ENCODE peak calls at places on chromosomes 12 and 14, in nine cellular contexts. C is cardiac muscle cell; W is psoas muscle; T is brain microvascular endothelial cell; R is astrocyte; N is CD4-positive, alpha-beta T cell; B is lower leg skin; E is endothelial cell; G is fibroblast of mammary gland. I is an unnamed sample.

GRCh38 chr14:51922624-51923023 is 62.2 kb downstream of the GNG2 start:
- DNase-seq in G (no peak), B (no peak), T (peak), N (no peak), R (peak), E (peak), W (no peak), C (peak), I (no peak)

GRCh38 chr12:94046626-94047410 is 101.6 kb upstream of the PLXNC1 start:
- DNase-seq in R (no peak), C (peak), E (no peak), B (no peak), W (peak), T (no peak), N (no peak), G (peak), I (no peak)

GRCh38 chr14:101934751-101935150 is 29.6 kb upstream of the DYNC1H1 start:
- DNase-seq in G (no peak), W (no peak), C (no peak), E (no peak), R (no peak), N (no peak), T (no peak), B (no peak), I (no peak)

GRCh38 chr12:71536939-71537622 is 97.5 kb downstream of the LGR5 start:
- DNase-seq in B (no peak), T (no peak), W (no peak), G (no peak), N (no peak), R (no peak), C (peak), E (no peak), I (no peak)

GRCh38 chr12:42556917-42557316 is 32.6 kb downstream of the PRICKLE1 start:
- DNase-seq in B (no peak), E (no peak), G (no peak), N (no peak), T (no peak), R (no peak), C (no peak), W (no peak), I (no peak)

GRCh38 chr14:73252491-73253322 is 15.4 kb downstream of the PAPLN start:
- DNase-seq in C (no peak), N (no peak), B (no peak), R (no peak), G (no peak), E (no peak), T (no peak), W (no peak), I (no peak)

GRCh38 chr14:67311868-67312267 is 47.7 kb downstream of the ATP6V1D start:
- DNase-seq in C (no peak), E (no peak), B (no peak), T (no peak), R (no peak), N (no peak), G (no peak), W (no peak), I (no peak)

GRCh38 chr12:45914090-45914489 is 76.3 kb downstream of the SCAF11 start:
- DNase-seq in G (peak), T (peak), E (no peak), W (no peak), N (no peak), B (no peak), C (peak), R (peak), I (no peak)

GRCh38 chr14:60304509-60304908 is 55.5 kb downstream of the PPM1A start:
- DNase-seq in G (no peak), R (no peak), N (no peak), B (no peak), E (no peak), C (no peak), W (no peak), T (no peak), I (no peak)

GRCh38 chr14:60303745-60304144 is 54.7 kb downstream of the PPM1A start:
- DNase-seq in N (no peak), R (no peak), T (no peak), C (no peak), W (no peak), G (peak), E (no peak), B (no peak), I (no peak)

GRCh38 chr14:60301685-60302084 is 52.7 kb downstream of the PPM1A start:
- DNase-seq in B (no peak), N (no peak), W (no peak), C (no peak), R (no peak), T (no peak), G (no peak), E (no peak), I (no peak)

GRCh38 chr14:60302663-60303062 is 53.6 kb downstream of the PPM1A start:
- DNase-seq in N (no peak), C (no peak), W (no peak), E (no peak), T (no peak), B (no peak), G (no peak), R (no peak), I (no peak)

DNA sequence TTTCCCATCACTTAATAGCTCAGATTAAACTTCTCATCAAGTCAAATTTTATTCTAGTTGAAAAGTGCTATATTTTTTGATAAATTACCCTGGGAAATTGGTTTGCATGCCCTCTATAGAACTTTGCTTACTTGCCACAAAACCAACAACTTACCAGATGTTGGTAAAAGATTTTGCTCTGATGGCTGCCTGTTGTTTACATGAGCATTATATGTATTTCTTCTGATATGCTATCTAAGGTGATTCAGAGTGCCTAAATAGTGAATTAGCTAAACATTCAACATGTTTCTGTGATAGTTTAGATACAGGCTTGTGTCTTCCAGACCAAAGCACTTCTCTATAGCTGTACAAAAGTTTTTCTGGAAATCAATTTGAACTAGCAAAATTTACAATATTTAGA is 51.0 kb downstream of the PPM1A start:
- DNase-seq in W (no peak), T (no peak), G (no peak), C (no peak), R (no peak), N (no peak), E (no peak), B (no peak), I (no peak)
- TF ChIP-seq CTCF in W (no peak), T (no peak), G (no peak), C (no peak), R (no peak), N (no peak), E (no peak), B (no peak), I (no peak)

GRCh38 chr12:104457746-104458644 is 1.2 kb downstream of the CHST11 start:
- DNase-seq in R (no peak), B (no peak), T (no peak), W (peak), G (no peak), E (peak), C (no peak), N (peak), I (peak)
- TF ChIP-seq CTCF in R (no peak), B (no peak), T (no peak), W (no peak), G (no peak), E (no peak), C (peak), N (no peak), I (no peak)

GRCh38 chr12:14135996-14136395 is 154.6 kb upstream of the GRIN2B start:
- DNase-seq in C (no peak), T (no peak), E (no peak), W (no peak), R (no peak), G (no peak), N (no peak), B (no peak), I (no peak)

GRCh38 chr12:14138495-14138894 is 157.1 kb upstream of the GRIN2B start:
- DNase-seq in G (no peak), N (no peak), R (no peak), E (peak), W (no peak), B (no peak), C (no peak), T (no peak), I (peak)
- TF ChIP-seq CTCF in G (no peak), N (no peak), R (no peak), E (peak), W (no peak), B (no peak), C (no peak), T (peak), I (peak)

GRCh38 chr12:124370851-124371250 is 76.0 kb downstream of the RFLNA start:
- DNase-seq in R (no peak), T (no peak), B (no peak), G (no peak), W (no peak), C (no peak), E (no peak), N (no peak), I (no peak)

GRCh38 chr12:124368421-124369032 is 73.6 kb downstream of the RFLNA start:
- DNase-seq in C (no peak), T (no peak), R (no peak), B (no peak), G (no peak), N (no peak), E (no peak), W (no peak), I (no peak)

GRCh38 chr12:124369901-124370378 is 75.0 kb downstream of the RFLNA start:
- DNase-seq in T (no peak), B (no peak), G (no peak), N (no peak), E (no peak), R (no peak), W (no peak), C (no peak), I (no peak)

GRCh38 chr12:124370384-124370783 is 75.5 kb downstream of the RFLNA start:
- DNase-seq in T (no peak), C (no peak), G (no peak), N (no peak), B (no peak), W (no peak), E (no peak), R (no peak), I (no peak)

DNA sequence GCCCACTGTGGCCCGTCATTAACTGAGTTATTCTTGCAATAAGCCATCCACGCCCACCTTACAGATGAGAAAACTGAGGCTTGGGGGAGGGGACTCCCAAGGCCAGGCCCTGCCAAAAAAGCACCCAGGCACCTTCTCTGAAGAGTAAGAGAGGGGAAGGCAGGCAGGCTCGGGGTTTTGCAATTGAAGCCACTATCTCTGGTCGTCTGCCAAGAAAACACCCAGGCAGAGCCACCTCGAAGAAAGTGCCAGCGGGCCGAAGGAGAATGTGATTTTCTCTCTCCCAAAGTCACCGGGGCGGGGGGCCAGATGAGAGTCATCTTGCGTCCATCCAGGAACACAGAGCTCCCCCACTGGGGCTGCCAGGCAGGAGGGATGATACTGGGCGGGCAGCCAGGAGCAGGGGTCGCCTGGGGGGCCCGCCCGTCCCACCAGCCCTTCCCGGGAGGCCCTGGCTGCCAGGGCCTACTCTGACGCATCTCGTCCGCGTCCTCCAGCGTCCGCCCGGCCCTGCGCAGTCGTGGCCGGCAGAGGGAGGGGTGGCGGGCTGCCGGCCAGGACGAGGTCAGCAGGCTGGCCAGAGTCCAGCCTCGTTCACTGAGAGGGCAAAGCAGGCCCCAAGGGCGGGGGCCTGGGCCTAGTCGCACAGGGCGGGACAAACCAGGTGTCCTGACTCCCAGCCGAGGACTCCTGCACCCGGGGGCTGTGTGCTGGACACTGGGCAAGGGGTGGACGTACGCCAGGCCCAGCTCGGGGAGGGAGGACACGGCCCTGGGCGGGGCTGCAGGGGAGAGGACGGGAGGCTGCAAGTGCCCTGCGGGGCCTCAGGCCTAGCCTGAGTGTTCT is 74.4 kb downstream of the RFLNA start:
- DNase-seq in G (peak), N (no peak), R (peak), E (no peak), W (peak), T (peak), C (peak), B (peak), I (no peak)
- TF ChIP-seq CTCF in G (no peak), N (no peak), R (no peak), E (no peak), W (peak), T (peak), C (peak), B (no peak), I (no peak)